ENCODE peak calls at places on chromosomes 5 and 9, in seven cellular contexts. E, O, Q, H, M, R and N are unnamed samples.

GRCh38 chr9:97567894-97568202 is 65.3 kb downstream of the TSTD2 start:
- DNase-seq in E (no peak), O (no peak), Q (peak), H (no peak), M (no peak), R (no peak), N (no peak)

GRCh38 chr5:150140830-150141229 is 14.8 kb downstream of the PDGFRB start:
- DNase-seq in E (peak), O (no peak), Q (no peak), H (no peak), M (peak), R (peak), N (peak)

GRCh38 chr9:421896-422295 is 207.2 kb downstream of the DOCK8 start:
- DNase-seq in E (no peak), O (no peak), Q (no peak), H (no peak), M (no peak), R (peak), N (no peak)

GRCh38 chr5:133783481-133783880 is 171.1 kb upstream of the FSTL4 start:
- DNase-seq in E (no peak), O (no peak), Q (no peak), H (no peak), M (peak), R (peak), N (no peak)

GRCh38 chr9:110977259-110977709 is 61.0 kb downstream of the LPAR1 start:
- DNase-seq in E (no peak), O (no peak), Q (no peak), H (peak), M (peak), R (peak), N (no peak)

GRCh38 chr5:156121234-156121633 is 205.7 kb upstream of the SGCD start:
- DNase-seq in E (no peak), O (no peak), Q (no peak), H (no peak), M (peak), R (peak), N (no peak)

GRCh38 chr5:78552729-78553341 is 95.7 kb downstream of the LHFPL2 start:
- DNase-seq in E (no peak), O (no peak), Q (no peak), H (no peak), M (no peak), R (peak), N (no peak)

GRCh38 chr9:133768371-133768858 is 30.3 kb upstream of the SARDH start:
- DNase-seq in E (no peak), O (peak), Q (peak), H (peak), M (no peak), R (no peak), N (no peak)

GRCh38 chr9:126915281-126915816 is 767 bp downstream of the RALGPS1 start:
- DNase-seq in E (no peak), O (peak), Q (no peak), H (peak), M (no peak), R (peak), N (no peak)

GRCh38 chr9:121976751-121977150 is 116.4 kb downstream of the TTLL11 start:
- DNase-seq in E (peak), O (no peak), Q (no peak), H (no peak), M (peak), R (no peak), N (no peak)

GRCh38 chr5:127746756-127747155 is 43.6 kb downstream of the CCDC192 start:
- DNase-seq in E (peak), O (no peak), Q (peak), H (no peak), M (peak), R (no peak), N (peak)

GRCh38 chr5:131514316-131515275 is 120.4 kb downstream of the RAPGEF6 start:
- DNase-seq in E (no peak), O (no peak), Q (no peak), H (no peak), M (peak), R (peak), N (no peak)

GRCh38 chr5:157603333-157604190 is 28.0 kb upstream of the ADAM19 start:
- DNase-seq in E (peak), O (no peak), Q (no peak), H (no peak), M (peak), R (peak), N (no peak)

GRCh38 chr9:18947772-18948391 is 85.1 kb downstream of the SAXO1 start:
- DNase-seq in E (no peak), O (no peak), Q (no peak), H (no peak), M (no peak), R (no peak), N (no peak)

GRCh38 chr9:100011062-100011681 is 87.6 kb downstream of the ERP44 start:
- DNase-seq in E (peak), O (no peak), Q (peak), H (peak), M (peak), R (peak), N (peak)

GRCh38 chr5:172531704-172532026 is 77.3 kb upstream of the SH3PXD2B start:
- DNase-seq in E (no peak), O (no peak), Q (no peak), H (no peak), M (no peak), R (no peak), N (no peak)

GRCh38 chr9:134377976-134378375 is 51.7 kb downstream of the RXRA start:
- DNase-seq in E (peak), O (peak), Q (no peak), H (peak), M (no peak), R (peak), N (peak)

GRCh38 chr5:142876817-142877216 is 106.6 kb downstream of the ARHGAP26 start:
- DNase-seq in E (no peak), O (no peak), Q (no peak), H (no peak), M (no peak), R (no peak), N (no peak)

GRCh38 chr9:131559416-131560000 is 14.2 kb downstream of the PRRT1B start:
- DNase-seq in E (no peak), O (no peak), Q (no peak), H (no peak), M (no peak), R (no peak), N (no peak)

GRCh38 chr5:60482301-60482700 is 217.7 kb downstream of the DEPDC1B start:
- DNase-seq in E (no peak), O (no peak), Q (no peak), H (no peak), M (no peak), R (no peak), N (no peak)

GRCh38 chr5:111563041-111563822 is 50.9 kb upstream of the STARD4 start:
- DNase-seq in E (no peak), O (no peak), Q (no peak), H (no peak), M (peak), R (peak), N (no peak)

GRCh38 chr5:160342413-160342941 is 27.9 kb downstream of the C1QTNF2 start:
- DNase-seq in E (no peak), O (no peak), Q (no peak), H (no peak), M (peak), R (peak), N (no peak)

GRCh38 chr5:157596449-157596848 is 20.9 kb upstream of the ADAM19 start:
- DNase-seq in E (no peak), O (no peak), Q (no peak), H (no peak), M (peak), R (no peak), N (no peak)

GRCh38 chr9:127707766-127708165 is 978 bp downstream of the CFAP157 start:
- DNase-seq in E (no peak), O (no peak), Q (no peak), H (no peak), M (peak), R (no peak), N (no peak)

GRCh38 chr9:26687421-26687820 is 205.2 kb downstream of the CAAP1 start:
- DNase-seq in E (no peak), O (no peak), Q (no peak), H (no peak), M (no peak), R (peak), N (no peak)

GRCh38 chr5:96734871-96735325 is 72.7 kb downstream of the CAST start:
- DNase-seq in E (no peak), O (no peak), Q (no peak), H (no peak), M (peak), R (peak), N (no peak)